ENCODE peak calls at places on chromosome 17, in seven cellular contexts. V is ovary, R is endothelial cell of umbilical vein, Y is adrenal gland, I is heart left ventricle, D is prostate gland, O is breast epithelium. T is an unnamed sample.

GRCh38 chr17:80348551-80349436 is 66.2 kb upstream of the ENDOV start:
- DNase-seq in I (no peak), D (no peak), Y (no peak), V (peak), R (no peak), O (peak), T (no peak)

GRCh38 chr17:77349976-77350830 is 209.4 kb downstream of the SEC14L1 start:
- DNase-seq in I (no peak), V (no peak), R (peak), Y (peak), O (peak), D (no peak), T (peak)

GRCh38 chr17:9907883-9908648 is 3.0 kb upstream of the RCVRN start:
- DNase-seq in O (no peak), I (no peak), V (no peak), D (no peak), R (no peak), Y (no peak), T (no peak)

GRCh38 chr17:81365148-81365600 is 30.1 kb upstream of the BAHCC1 start:
- DNase-seq in O (peak), Y (no peak), V (peak), D (peak), I (peak), R (peak), T (no peak)

GRCh38 chr17:36647598-36647997 is 46.2 kb downstream of the MRM1 start:
- DNase-seq in R (no peak), D (no peak), I (no peak), V (no peak), Y (no peak), O (no peak), T (no peak)

GRCh38 chr17:80766290-80766689 is 221.7 kb downstream of the RPTOR start:
- DNase-seq in R (no peak), O (no peak), V (no peak), D (no peak), I (no peak), Y (no peak), T (no peak)

GRCh38 chr17:2940352-2940751 is 123.1 kb downstream of the OR1D5 start:
- DNase-seq in R (no peak), D (peak), I (peak), O (peak), V (no peak), Y (no peak), T (no peak)

GRCh38 chr17:41340934-41341861 is 9.4 kb downstream of the KRT33A start:
- DNase-seq in V (no peak), I (no peak), O (no peak), Y (no peak), R (no peak), D (no peak), T (no peak)

GRCh38 chr17:50841949-50842354 is 6.6 kb downstream of the WFIKKN2 start:
- DNase-seq in O (peak), D (peak), I (peak), Y (peak), R (peak), V (peak), T (peak)

GRCh38 chr17:16986391-16986790 is 14.5 kb upstream of the TNFRSF13B start:
- DNase-seq in R (no peak), I (no peak), D (no peak), Y (no peak), V (no peak), O (no peak), T (peak)

GRCh38 chr17:21275047-21275578 is 9.4 kb upstream of the MAP2K3 start:
- DNase-seq in D (no peak), I (peak), R (no peak), Y (no peak), V (peak), O (no peak), T (no peak)

GRCh38 chr17:78538033-78538776 is 39.0 kb downstream of the DNAH17 start:
- DNase-seq in I (no peak), D (no peak), O (no peak), V (no peak), R (no peak), Y (no peak), T (no peak)

GRCh38 chr17:75738218-75738802 is 17.1 kb downstream of the ITGB4 start:
- DNase-seq in Y (no peak), R (no peak), D (no peak), O (no peak), I (no peak), V (no peak), T (no peak)

GRCh38 chr17:20095366-20096080 is 86.4 kb downstream of the SPECC1 start:
- DNase-seq in R (peak), Y (peak), D (peak), V (peak), I (peak), O (no peak), T (peak)
- H3K4me3 ChIP-seq in R (no peak), Y (no peak), D (no peak), V (no peak), I (no peak), O (peak), T (no peak)

DNA sequence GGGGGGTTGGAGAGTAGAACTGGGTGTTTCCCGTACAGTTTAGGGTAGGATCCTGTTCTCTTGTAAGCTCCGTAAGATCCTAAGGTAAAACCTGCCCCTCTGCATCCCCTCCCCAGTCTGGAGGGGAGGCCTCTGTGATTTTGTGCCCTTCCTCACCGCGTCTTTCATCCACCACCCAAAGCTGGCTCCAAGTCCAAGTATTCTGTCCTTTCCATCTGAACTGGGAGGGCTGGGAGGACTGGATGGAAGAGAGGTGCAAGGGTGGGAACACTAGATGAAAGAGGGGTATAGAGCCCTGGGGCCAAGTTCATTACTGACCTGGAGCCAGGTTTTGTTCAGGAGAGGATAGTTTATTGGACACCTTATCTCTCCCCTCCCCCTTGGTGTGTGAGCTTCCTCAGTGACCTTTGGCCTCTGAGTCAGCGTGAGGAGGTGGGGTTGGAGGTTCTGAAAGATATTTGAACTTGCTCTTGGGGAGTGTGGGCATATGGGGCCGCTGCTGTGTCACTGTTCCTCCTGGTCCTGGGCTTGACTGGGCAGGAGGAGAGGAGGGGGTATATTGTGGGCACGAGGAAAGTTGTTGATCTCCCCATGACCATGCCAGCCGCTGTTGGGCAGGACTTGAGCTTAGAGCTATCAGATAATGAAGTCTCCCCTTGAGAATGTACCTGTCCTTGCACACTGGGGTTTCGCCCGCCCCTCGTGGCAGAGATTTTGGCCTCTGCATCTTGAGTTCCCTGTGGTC is 1.6 kb downstream of the LASP1 start:
- DNase-seq in V (peak), R (peak), D (peak), I (peak), Y (peak), O (peak), T (peak)
- TF ChIP-seq POLR2A in V (no peak), R (peak), D (peak), I (no peak), Y (no peak), O (no peak), T (no peak)

DNA sequence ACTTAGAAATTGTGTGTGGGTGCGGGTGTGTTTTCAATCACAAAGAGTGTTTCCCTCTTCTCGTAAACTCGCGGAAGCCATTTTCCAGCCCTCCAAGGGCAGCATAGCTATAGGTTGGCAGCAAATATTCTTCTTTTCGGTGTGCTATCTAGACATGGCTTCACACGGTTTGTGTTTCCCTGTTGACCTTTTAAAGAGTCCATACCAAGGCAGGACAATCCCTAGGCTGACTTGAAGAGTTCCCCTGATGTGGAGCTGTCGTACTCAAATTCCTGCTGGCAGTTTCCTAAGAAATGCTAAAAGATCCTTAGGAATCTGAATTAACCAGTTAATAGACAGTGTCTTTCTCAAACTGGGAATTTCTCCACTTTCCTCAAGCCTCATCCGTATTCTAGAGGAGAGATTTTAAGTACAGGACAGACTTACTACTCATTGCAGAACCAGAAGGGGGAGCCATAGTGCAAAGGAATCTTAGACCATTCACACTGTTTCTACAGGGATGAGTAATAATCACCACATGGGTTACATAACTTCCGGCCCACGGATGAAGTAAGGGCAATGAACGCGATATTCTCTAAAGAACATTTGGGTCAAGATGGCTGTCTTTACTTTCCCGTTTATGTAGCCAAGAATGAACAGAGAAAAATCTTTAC is 288.6 kb upstream of the ELAC2 start:
- DNase-seq in V (no peak), Y (no peak), O (no peak), R (no peak), D (no peak), I (no peak), T (no peak)
- TF ChIP-seq CTCF in V (no peak), Y (peak), O (no peak), R (no peak), D (no peak), I (peak), T (no peak)

DNA sequence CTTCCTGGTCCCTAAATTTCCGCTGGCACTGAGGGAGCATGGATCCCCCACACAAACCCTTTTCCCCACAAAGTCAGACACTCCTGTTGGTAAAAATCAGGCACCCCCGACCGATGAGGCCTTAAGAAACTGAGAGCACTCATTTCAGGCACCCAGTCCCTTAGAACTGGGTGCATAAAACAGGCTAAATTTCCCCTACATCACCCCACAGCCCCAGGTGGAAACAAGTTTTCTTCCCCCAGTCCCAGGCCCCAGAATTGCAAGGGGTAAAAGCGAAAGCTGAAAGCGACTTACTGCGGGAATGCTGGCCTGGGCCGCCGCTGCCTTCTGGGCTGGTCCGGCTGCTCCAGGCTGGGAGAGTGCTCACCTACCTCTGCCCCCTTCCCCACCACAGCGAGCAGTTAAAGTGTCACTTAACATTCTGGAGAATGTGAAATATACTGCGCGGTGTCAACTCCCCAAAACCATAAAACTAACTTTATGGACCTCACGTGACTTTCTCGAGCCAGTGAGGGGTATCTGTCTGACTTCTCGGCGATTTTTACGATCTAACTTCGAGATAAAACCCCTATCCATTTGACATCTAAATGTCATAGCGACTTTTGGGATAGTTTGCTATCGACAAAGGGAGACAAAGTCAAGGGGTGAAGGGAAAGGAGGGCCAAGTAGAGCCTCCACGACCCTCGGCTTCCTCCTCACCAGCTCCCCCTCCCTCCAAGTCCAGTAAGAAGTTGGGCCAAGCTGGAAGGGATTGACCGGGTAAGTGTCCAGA is at the start of gene HOXB3:
- DNase-seq in O (no peak), V (no peak), I (no peak), Y (no peak), R (no peak), D (no peak), T (no peak)
- H3K4me3 ChIP-seq in O (no peak), V (peak), I (no peak), Y (no peak), R (no peak), D (no peak), T (no peak)